ENCODE peak calls at places on chromosome 6, in six cellular contexts. H is cardiac muscle cell, V is fibroblast of lung, M is mucosa of descending colon, E is stomach, O is brain microvascular endothelial cell. U is an unnamed sample.

GRCh38 chr6:122565708-122566107 is 44.5 kb upstream of the PKIB start:
- DNase-seq in H (no peak), V (no peak), M (no peak), E (no peak), O (no peak), U (no peak)

GRCh38 chr6:111871725-111872520 is 1.3 kb downstream of the FYN start:
- DNase-seq in H (peak), V (peak), M (peak), E (no peak), O (peak), U (no peak)

GRCh38 chr6:121823437-121823851 is 388.0 kb downstream of the GJA1 start:
- DNase-seq in H (peak), V (peak), M (no peak), E (no peak), O (peak), U (no peak)

GRCh38 chr6:1394591-1395463 is 5.5 kb downstream of the FOXF2 start:
- DNase-seq in H (no peak), V (peak), M (no peak), E (no peak), O (no peak), U (no peak)

GRCh38 chr6:169722362-169723199 is 1.7 kb downstream of the PHF10 start:
- DNase-seq in H (peak), V (peak), M (peak), E (peak), O (peak), U (peak)

GRCh38 chr6:15400572-15401004 is 154.7 kb downstream of the JARID2 start:
- DNase-seq in H (peak), V (peak), M (peak), E (no peak), O (peak), U (peak)

GRCh38 chr6:169865346-169866139 is 114.1 kb downstream of the ERMARD start:
- DNase-seq in H (no peak), V (no peak), M (no peak), E (peak), O (no peak), U (no peak)

GRCh38 chr6:9583946-9584345 is 830.9 kb downstream of the TFAP2A start:
- DNase-seq in H (no peak), V (no peak), M (no peak), E (no peak), O (no peak), U (no peak)

GRCh38 chr6:170524188-170524535 is 28.9 kb downstream of the PSMB1 start:
- DNase-seq in H (no peak), V (no peak), M (no peak), E (no peak), O (no peak), U (no peak)

GRCh38 chr6:26594730-26595632 is 1.8 kb upstream of the ABT1 start:
- DNase-seq in H (no peak), V (peak), M (no peak), E (no peak), O (peak), U (peak)

GRCh38 chr6:148514091-148514850 is 171.6 kb downstream of the SASH1 start:
- DNase-seq in H (no peak), V (no peak), M (no peak), E (no peak), O (no peak), U (no peak)
- H3K4me3 ChIP-seq in H (no peak), V (peak), M (no peak), E (peak), O (no peak), U (no peak)

DNA sequence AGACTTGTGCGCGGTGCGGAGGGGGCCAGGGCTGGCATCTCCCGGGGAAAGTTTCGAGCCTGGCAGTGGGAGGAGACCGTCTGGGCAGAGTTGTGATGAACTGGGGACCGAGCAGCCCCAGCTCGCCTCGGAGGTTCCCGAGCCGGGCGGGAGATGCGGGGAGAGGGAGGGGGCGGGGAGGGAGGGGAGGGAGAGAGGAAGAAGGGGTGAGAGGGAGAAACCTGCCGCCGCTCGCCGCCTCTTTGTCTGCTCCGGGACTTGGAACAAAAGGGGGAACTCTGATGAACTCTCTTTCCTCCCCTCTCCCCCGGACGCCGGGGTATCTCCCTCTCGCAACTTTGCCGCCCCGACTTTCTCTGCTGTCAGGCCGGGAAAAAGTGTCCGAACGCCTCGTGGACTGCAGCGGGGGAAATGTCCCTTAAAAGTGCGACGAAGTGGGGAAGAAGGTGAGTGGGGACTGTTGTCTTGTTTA is 72.7 kb downstream of the SOX4 start:
- DNase-seq in H (no peak), V (no peak), M (no peak), E (no peak), O (no peak), U (peak)
- H3K4me3 ChIP-seq in H (peak), V (peak), M (no peak), E (peak), O (peak), U (no peak)

DNA sequence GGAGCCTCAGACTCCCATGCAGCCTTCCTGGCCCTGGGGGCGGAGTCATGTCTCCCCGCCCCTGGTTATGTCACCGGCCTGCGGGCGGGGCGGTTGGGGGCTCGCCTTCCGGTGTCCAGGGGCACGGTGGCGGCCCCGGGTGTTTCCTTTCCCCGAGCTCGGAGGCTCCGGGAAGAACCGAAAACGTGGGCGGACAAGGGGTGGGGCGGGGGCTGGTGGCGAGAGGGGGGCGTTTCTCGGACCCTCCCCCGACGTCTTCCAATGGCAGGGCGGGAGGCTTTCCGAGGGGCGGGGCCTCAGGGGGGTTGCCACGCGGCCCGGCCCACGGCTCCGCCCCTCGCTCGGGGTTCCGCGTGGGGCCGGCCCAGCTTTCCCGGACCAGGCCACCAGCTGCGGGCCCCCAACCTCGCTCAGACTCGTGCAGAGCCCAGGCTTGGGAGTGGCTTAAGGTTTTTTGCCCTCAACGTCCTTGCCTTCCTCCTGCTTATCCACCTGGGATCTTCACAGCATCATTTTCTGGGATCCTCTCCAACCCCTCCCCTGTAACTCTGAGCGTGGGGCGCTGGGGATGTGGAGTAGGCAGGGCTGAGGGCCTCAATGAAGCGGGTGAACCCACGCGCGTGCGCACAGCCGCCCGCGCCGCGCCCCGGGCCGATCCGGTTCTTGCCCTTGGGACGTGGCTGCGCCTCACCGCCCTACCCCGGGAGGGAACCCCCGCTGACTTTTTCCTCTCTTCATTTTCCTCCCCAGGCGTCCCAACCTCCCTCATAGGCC is 2.1 kb upstream of the NRN1 start:
- DNase-seq in H (peak), V (no peak), M (peak), E (peak), O (peak), U (peak)
- H3K4me3 ChIP-seq in H (peak), V (peak), M (no peak), E (peak), O (peak), U (peak)

GRCh38 chr6:29709178-29709576 is 14.1 kb upstream of the HLA-F start:
- DNase-seq in H (no peak), V (no peak), M (no peak), E (no peak), O (no peak), U (no peak)
- H3K4me3 ChIP-seq in H (no peak), V (no peak), M (no peak), E (no peak), O (no peak), U (no peak)

GRCh38 chr6:50724381-50725124 is 11.2 kb downstream of the TFAP2D start:
- DNase-seq in H (no peak), V (no peak), M (no peak), E (no peak), O (no peak), U (no peak)
- H3K4me3 ChIP-seq in H (no peak), V (no peak), M (no peak), E (no peak), O (no peak), U (no peak)

GRCh38 chr6:43052842-43053544 is 658 bp downstream of the CUL7 start:
- DNase-seq in H (peak), V (peak), M (peak), E (no peak), O (peak), U (peak)
- H3K4me3 ChIP-seq in H (peak), V (peak), M (peak), E (peak), O (peak), U (peak)

GRCh38 chr6:37706749-37707148 is 9.1 kb upstream of the MDGA1 start:
- DNase-seq in H (no peak), V (no peak), M (no peak), E (no peak), O (no peak), U (no peak)

GRCh38 chr6:37705239-37706051 is 7.8 kb upstream of the MDGA1 start:
- DNase-seq in H (peak), V (peak), M (peak), E (peak), O (peak), U (peak)

GRCh38 chr6:37702314-37702713 is 4.6 kb upstream of the MDGA1 start:
- DNase-seq in H (no peak), V (no peak), M (no peak), E (no peak), O (no peak), U (peak)

GRCh38 chr6:37704066-37704465 is 6.4 kb upstream of the MDGA1 start:
- DNase-seq in H (no peak), V (no peak), M (no peak), E (no peak), O (no peak), U (peak)

GRCh38 chr6:37704923-37705238 is 7.2 kb upstream of the MDGA1 start:
- DNase-seq in H (no peak), V (no peak), M (no peak), E (no peak), O (no peak), U (no peak)
- H3K4me3 ChIP-seq in H (peak), V (peak), M (no peak), E (peak), O (peak), U (no peak)

DNA sequence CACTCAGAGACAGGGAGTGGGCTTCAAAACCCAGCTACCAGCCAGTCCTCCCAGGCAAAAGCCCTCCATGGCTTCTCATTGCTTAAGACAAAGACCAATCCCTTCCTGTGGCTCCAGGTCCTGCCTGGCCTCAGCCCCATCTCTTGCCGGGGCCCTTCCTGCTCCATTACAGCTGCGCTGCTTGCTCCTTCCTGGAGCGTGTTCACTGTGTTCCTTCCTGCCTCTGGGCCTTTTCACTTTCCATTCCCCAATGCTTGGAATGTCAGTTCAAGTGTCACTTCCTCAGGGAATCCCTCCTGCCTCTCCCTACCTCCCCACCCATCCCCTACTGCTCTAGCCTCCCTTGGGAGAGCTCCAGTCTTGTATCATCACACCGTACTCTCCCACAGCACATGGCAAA is 11.1 kb upstream of the ITPR3 start:
- DNase-seq in H (no peak), V (no peak), M (no peak), E (no peak), O (no peak), U (no peak)
- H3K4me3 ChIP-seq in H (no peak), V (no peak), M (no peak), E (no peak), O (no peak), U (no peak)